ENCODE peak calls at places on chromosome 21, in nine cellular contexts. D is heart left ventricle, W is AG09309, F is T-helper 2 cell, X is fibroblast of the conjunctiva, N is Daoy, G is NCI-H2029 treated with DMSO at 0.1 percent for 48 hours, Z is H7, P is germinal center. I is an unnamed sample.

GRCh38 chr21:28106370-28106890 is 886.2 kb downstream of the LTN1 start:
- DNase-seq in D (no peak), W (no peak), F (no peak), X (no peak), N (no peak), G (no peak), Z (no peak), P (no peak), I (no peak)

GRCh38 chr21:42734323-42734971 is 81.0 kb downstream of the PDE9A start:
- DNase-seq in D (no peak), W (no peak), F (no peak), X (no peak), N (no peak), G (no peak), Z (no peak), P (no peak), I (no peak)

GRCh38 chr21:37423103-37423502 is 56.5 kb downstream of the DYRK1A start:
- DNase-seq in D (no peak), W (no peak), F (no peak), X (no peak), N (no peak), G (no peak), Z (no peak), P (no peak), I (no peak)

GRCh38 chr21:45574081-45574501 is 31.9 kb upstream of the SLC19A1 start:
- DNase-seq in D (no peak), W (no peak), F (no peak), X (no peak), N (no peak), G (no peak), Z (peak), P (no peak), I (no peak)

GRCh38 chr21:45074818-45075605 is 632 bp downstream of the ADARB1 start:
- DNase-seq in D (no peak), W (no peak), F (no peak), X (no peak), N (peak), G (no peak), Z (peak), P (peak), I (peak)

GRCh38 chr21:45407629-45408247 is 2.8 kb downstream of the COL18A1 start:
- DNase-seq in D (peak), W (no peak), F (no peak), X (no peak), N (no peak), G (no peak), Z (no peak), P (no peak), I (no peak)

GRCh38 chr21:43925096-43925481 is 60.1 kb downstream of the AGPAT3 start:
- DNase-seq in D (peak), W (no peak), F (no peak), X (no peak), N (no peak), G (no peak), Z (peak), P (no peak), I (no peak)

GRCh38 chr21:46329796-46330195 is 5.8 kb downstream of the PCNT start:
- DNase-seq in D (no peak), W (no peak), F (no peak), X (no peak), N (no peak), G (no peak), Z (no peak), P (no peak), I (no peak)

GRCh38 chr21:27813750-27814149 is 846.9 kb upstream of the ADAMTS5 start:
- DNase-seq in D (no peak), W (no peak), F (no peak), X (no peak), N (no peak), G (no peak), Z (no peak), P (no peak), I (no peak)

GRCh38 chr21:28485301-28486022 is 507.2 kb downstream of the LTN1 start:
- DNase-seq in D (no peak), W (peak), F (no peak), X (peak), N (no peak), G (no peak), Z (no peak), P (no peak), I (no peak)

GRCh38 chr21:41707231-41707988 is 59.4 kb downstream of the RIPK4 start:
- DNase-seq in D (no peak), W (no peak), F (no peak), X (no peak), N (peak), G (peak), Z (peak), P (no peak), I (no peak)

GRCh38 chr21:36744560-36745231 is 45.8 kb downstream of the SIM2 start:
- DNase-seq in D (no peak), W (no peak), F (no peak), X (no peak), N (no peak), G (peak), Z (peak), P (no peak), I (no peak)

GRCh38 chr21:39620856-39621255 is 8.1 kb downstream of the B3GALT5 start:
- DNase-seq in D (no peak), W (no peak), F (no peak), X (no peak), N (no peak), G (no peak), Z (no peak), P (no peak), I (no peak)

GRCh38 chr21:45102391-45102932 is 28.1 kb downstream of the ADARB1 start:
- DNase-seq in D (no peak), W (peak), F (no peak), X (no peak), N (no peak), G (no peak), Z (no peak), P (no peak), I (no peak)

GRCh38 chr21:18244721-18245486 is at the start of gene CHODL:
- DNase-seq in D (peak), W (no peak), F (no peak), X (no peak), N (peak), G (no peak), Z (peak), P (no peak), I (no peak)

GRCh38 chr21:34278451-34278850 is 85.4 kb upstream of the KCNE2 start:
- DNase-seq in D (no peak), W (no peak), F (no peak), X (no peak), N (no peak), G (no peak), Z (no peak), P (no peak), I (no peak)

GRCh38 chr21:39647476-39647875 is 34.7 kb downstream of the B3GALT5 start:
- DNase-seq in D (no peak), W (peak), F (no peak), X (no peak), N (peak), G (no peak), Z (no peak), P (no peak), I (no peak)

I was measured in GM10248.